ENCODE peak calls at places on chromosome 1, in five cellular contexts. Z, F, Q, O and V are unnamed samples.
A peak's percentile ranks its signal among the peaks of the same experiment; 100 is the strongest.

GRCh38 chr1:220786057-220786336 is 716 bp upstream of the MTARC1 start:
- DNase-seq in Z (no peak), F (no peak), Q (no peak), O (no peak), V (no peak)

GRCh38 chr1:245153645-245154428 is 948 bp upstream of the KIF26B start:
- DNase-seq in Z (no peak), F (no peak), Q (no peak), O (no peak), V (no peak)

GRCh38 chr1:24558902-24559791 is 3.3 kb downstream of the NCMAP start:
- DNase-seq in Z (no peak), F (peak; percentile 42), Q (peak; percentile 47), O (peak; percentile 51), V (no peak)

GRCh38 chr1:15622707-15623373 is 5.6 kb downstream of the DDI2 start:
- DNase-seq in Z (no peak), F (no peak), Q (no peak), O (no peak), V (no peak)

GRCh38 chr1:38736399-38736798 is 123.2 kb downstream of the RRAGC start:
- DNase-seq in Z (no peak), F (no peak), Q (no peak), O (no peak), V (no peak)

GRCh38 chr1:87958201-87958600 is 629.5 kb downstream of the LMO4 start:
- DNase-seq in Z (no peak), F (no peak), Q (no peak), O (no peak), V (no peak)

GRCh38 chr1:195714248-195714647 is 894.0 kb downstream of the KCNT2 start:
- DNase-seq in Z (no peak), F (no peak), Q (no peak), O (no peak), V (no peak)

GRCh38 chr1:241674805-241675384 is 22.8 kb downstream of the WDR64 start:
- DNase-seq in Z (no peak), F (no peak), Q (no peak), O (no peak), V (no peak)

GRCh38 chr1:228999776-229000175 is 264.5 kb downstream of the RHOU start:
- DNase-seq in Z (no peak), F (no peak), Q (no peak), O (no peak), V (no peak)
- H3K4me1 ChIP-seq in Z (no peaks in the 10 kb centered on the region), F (no peaks in the 10 kb centered on the region), Q (no peaks in the 10 kb centered on the region), O (peaks cover 21% of the 10 kb centered on the region), V (no peaks in the 10 kb centered on the region)

GRCh38 chr1:214476958-214477870 is 74.2 kb downstream of the PTPN14 start:
- DNase-seq in Z (no peak), F (no peak), Q (no peak), O (no peak), V (no peak)

GRCh38 chr1:214476229-214476957 is 75.0 kb downstream of the PTPN14 start:
- DNase-seq in Z (no peak), F (no peak), Q (no peak), O (no peak), V (no peak)

GRCh38 chr1:214475331-214475730 is 76.1 kb downstream of the PTPN14 start:
- DNase-seq in Z (no peak), F (no peak), Q (no peak), O (no peak), V (no peak)

GRCh38 chr1:214474467-214474866 is 76.9 kb downstream of the PTPN14 start:
- DNase-seq in Z (no peak), F (no peak), Q (no peak), O (no peak), V (no peak)

GRCh38 chr1:214475746-214476145 is 75.7 kb downstream of the PTPN14 start:
- DNase-seq in Z (no peak), F (no peak), Q (no peak), O (no peak), V (no peak)
- H3K4me1 ChIP-seq in Z (no peaks in the 10 kb centered on the region), F (peaks cover 88% of the 10 kb centered on the region), Q (no peaks in the 10 kb centered on the region), O (peaks cover 59% of the 10 kb centered on the region), V (no peaks in the 10 kb centered on the region)

DNA sequence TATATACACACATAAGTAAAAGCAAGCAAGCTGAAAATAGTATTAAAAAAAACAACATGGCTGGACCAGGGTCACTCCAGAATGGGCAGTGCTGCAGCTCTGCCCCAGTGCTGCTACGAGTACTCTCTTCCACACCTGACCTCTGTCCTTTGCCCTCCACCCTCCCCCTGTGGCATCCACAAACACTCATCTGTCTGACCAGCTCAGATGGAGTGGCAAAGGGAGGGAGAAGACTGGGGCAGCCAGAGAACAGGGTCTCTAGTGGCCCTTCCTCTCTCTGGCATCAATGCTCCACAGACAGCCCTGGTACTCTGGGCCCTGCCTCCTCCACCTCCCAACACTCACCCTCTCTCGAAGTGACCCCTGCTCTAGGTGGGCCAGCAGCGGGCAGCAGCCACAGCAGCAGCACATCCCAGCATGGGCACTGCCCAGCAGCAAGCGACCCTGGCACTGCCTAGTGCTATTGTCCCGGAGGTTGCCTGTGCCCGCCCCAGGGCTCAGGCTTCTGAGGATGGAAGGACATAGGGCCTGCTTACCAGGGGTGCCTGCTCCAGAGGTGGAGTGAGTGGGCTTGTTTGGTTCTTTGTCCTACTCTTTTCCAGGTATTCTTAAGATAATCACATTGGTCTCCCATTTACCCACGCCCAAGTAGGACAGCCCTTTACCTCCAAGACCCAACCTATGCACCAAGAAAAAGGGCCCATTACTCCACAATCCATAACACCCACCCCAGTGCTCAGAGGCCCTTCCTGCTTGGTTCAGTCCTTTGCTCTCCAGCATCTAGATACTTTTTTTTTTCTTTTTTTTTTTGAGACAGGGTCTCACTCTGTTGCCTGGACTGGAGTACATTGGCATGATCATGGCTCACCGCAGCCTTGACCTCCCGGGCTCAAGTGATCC is 6.2 kb downstream of the ARHGEF2 start:
- DNase-seq in Z (no peak), F (no peak), Q (no peak), O (no peak), V (no peak)
- H3K4me1 ChIP-seq in Z (peaks cover 87% of the 10 kb centered on the region), F (peaks cover 80% of the 10 kb centered on the region), Q (peaks cover 65% of the 10 kb centered on the region), O (peaks cover 71% of the 10 kb centered on the region), V (peaks cover 60% of the 10 kb centered on the region)

DNA sequence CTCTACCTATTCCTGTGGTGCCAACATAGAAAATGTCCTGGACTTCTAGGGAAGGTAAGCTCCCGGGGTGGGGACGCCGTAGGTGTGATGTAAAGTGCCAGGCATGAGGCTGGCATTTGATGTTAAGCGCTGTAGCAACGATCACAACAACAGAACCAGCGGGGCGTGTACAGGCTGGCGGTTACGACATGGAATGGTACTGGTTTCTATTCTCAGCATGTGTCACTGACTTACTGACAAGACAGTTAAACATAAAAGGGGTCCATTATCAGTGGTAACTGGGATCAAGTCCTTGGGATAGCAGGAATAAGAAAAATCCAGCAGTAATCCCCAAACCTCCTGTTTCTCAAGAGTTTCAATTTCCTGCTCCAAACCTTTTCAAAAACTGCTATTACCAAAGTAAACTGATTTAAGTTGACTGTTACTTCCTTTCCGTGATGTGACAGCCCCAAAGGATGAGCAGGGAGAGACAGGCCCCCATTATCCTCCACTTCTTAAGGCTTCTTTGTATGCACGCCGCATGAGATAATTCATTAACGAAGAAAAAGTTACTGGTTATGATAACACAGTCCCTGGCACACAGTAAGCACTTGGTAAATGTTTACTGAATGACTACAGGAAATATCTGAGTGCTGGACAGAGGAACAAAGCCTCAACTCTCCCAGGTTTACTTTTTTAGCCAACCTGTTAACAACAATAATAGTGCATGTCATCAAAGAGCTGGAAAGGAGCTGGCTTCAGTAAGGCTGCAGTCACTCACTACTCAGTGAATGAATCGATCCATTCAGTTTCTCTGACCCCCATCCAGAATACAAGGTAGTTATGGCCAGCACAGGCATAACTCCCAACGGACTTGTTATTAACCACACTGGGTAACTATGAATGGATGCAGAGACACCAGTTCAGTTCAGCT is 58.6 kb downstream of the TGFBR3 start:
- DNase-seq in Z (no peak), F (no peak), Q (peak; percentile 80), O (no peak), V (peak; percentile 84)
- H3K4me1 ChIP-seq in Z (peaks cover 14% of the 10 kb centered on the region), F (peaks cover 28% of the 10 kb centered on the region), Q (peaks cover 45% of the 10 kb centered on the region), O (peaks cover 19% of the 10 kb centered on the region), V (no peaks in the 10 kb centered on the region)

GRCh38 chr1:90114521-90115141 is 119.7 kb downstream of the ZNF326 start:
- DNase-seq in Z (no peak), F (peak; percentile 51), Q (no peak), O (peak; percentile 30), V (no peak)
- H3K4me1 ChIP-seq in Z (no peaks in the 10 kb centered on the region), F (no peaks in the 10 kb centered on the region), Q (no peaks in the 10 kb centered on the region), O (no peaks in the 10 kb centered on the region), V (no peaks in the 10 kb centered on the region)

GRCh38 chr1:155135416-155136197 is at the start of gene SLC50A1:
- DNase-seq in Z (peak; percentile 91), F (peak; percentile 62), Q (peak; percentile 96), O (peak; percentile 92), V (peak; percentile 97)
- H3K4me1 ChIP-seq in Z (peaks cover 24% of the 10 kb centered on the region), F (peaks cover 34% of the 10 kb centered on the region), Q (peaks cover 53% of the 10 kb centered on the region), O (peaks cover 33% of the 10 kb centered on the region), V (peaks cover 12% of the 10 kb centered on the region)

GRCh38 chr1:5812295-5812694 is 179.9 kb downstream of the NPHP4 start:
- DNase-seq in Z (no peak), F (no peak), Q (no peak), O (no peak), V (no peak)
- H3K4me1 ChIP-seq in Z (no peaks in the 10 kb centered on the region), F (no peaks in the 10 kb centered on the region), Q (no peaks in the 10 kb centered on the region), O (no peaks in the 10 kb centered on the region), V (no peaks in the 10 kb centered on the region)

DNA sequence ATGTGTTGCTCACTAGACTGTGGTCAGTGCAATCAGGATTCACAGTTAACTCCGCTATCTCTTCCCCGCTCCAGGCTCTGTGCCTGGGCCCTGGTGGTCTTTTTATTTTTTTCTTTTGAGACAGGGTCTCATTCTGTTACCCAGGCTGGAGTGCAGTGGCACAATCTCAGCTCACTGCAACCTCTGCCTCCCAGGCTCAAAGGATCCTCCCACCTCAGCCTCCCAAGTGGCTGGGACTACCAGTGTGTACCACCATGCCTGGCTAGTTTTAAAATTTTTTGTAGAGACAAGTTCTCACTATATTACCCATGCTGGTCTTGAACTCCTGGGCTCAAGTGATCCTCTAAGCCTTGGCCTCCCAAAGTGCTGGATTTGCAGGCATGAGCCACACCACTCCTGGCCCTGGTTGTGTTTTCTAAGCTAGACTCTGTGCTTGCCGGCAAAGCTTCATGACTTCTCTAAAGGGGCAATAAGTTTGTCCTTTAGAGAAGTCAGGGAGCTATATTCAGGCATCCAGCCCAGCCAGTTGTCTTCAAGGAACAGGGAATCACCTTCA is 1.4 kb downstream of the RCSD1 start:
- DNase-seq in Z (no peak), F (no peak), Q (no peak), O (no peak), V (no peak)
- H3K4me1 ChIP-seq in Z (peaks cover 85% of the 10 kb centered on the region), F (peaks cover 29% of the 10 kb centered on the region), Q (peaks cover 11% of the 10 kb centered on the region), O (no peaks in the 10 kb centered on the region), V (no peaks in the 10 kb centered on the region)

GRCh38 chr1:8875216-8875861 is 3.1 kb downstream of the ENO1 start:
- DNase-seq in Z (no peak), F (no peak), Q (no peak), O (peak; percentile 45), V (no peak)
- H3K4me1 ChIP-seq in Z (peaks cover 71% of the 10 kb centered on the region), F (peaks cover 65% of the 10 kb centered on the region), Q (peaks cover 80% of the 10 kb centered on the region), O (peaks cover 75% of the 10 kb centered on the region), V (peaks cover 16% of the 10 kb centered on the region)

GRCh38 chr1:8025061-8025670 is 943 bp downstream of the ERRFI1 start:
- DNase-seq in Z (no peak), F (no peak), Q (no peak), O (no peak), V (no peak)
- H3K4me1 ChIP-seq in Z (peaks cover 12% of the 10 kb centered on the region), F (peaks cover 26% of the 10 kb centered on the region), Q (peaks cover 44% of the 10 kb centered on the region), O (peaks cover 51% of the 10 kb centered on the region), V (peaks cover 31% of the 10 kb centered on the region)